ENCODE peak calls at places on chromosomes 1 and 21, in seven cellular contexts. One of them, this sample, is unnamed.
A peak's percentile ranks its signal among the peaks of the same experiment; 100 is the strongest.

GRCh38 chr1:21638531-21639341 is 30.4 kb downstream of the RAP1GAP start:
- DNase-seq in heart left ventricle: peak; percentile 54
- DNase-seq in keratinocyte: peak; percentile 66
- DNase-seq in uterus: no peak
- DNase-seq in cardiac fibroblast: no peak
- DNase-seq in choroid plexus epithelial cell: peak; percentile 48
- DNase-seq in astrocyte: peak; percentile 67
- DNase-seq in this sample: peak; percentile 84

GRCh38 chr1:227809026-227809425 is 6.4 kb upstream of the PRSS38 start:
- DNase-seq in heart left ventricle: no peak
- DNase-seq in keratinocyte: no peak
- DNase-seq in uterus: no peak
- DNase-seq in cardiac fibroblast: no peak
- DNase-seq in choroid plexus epithelial cell: no peak
- DNase-seq in astrocyte: no peak
- DNase-seq in this sample: no peak

GRCh38 chr1:7755448-7755847 is 15.6 kb upstream of the VAMP3 start:
- DNase-seq in heart left ventricle: no peak
- DNase-seq in keratinocyte: no peak
- DNase-seq in uterus: no peak
- DNase-seq in cardiac fibroblast: peak; percentile 19
- DNase-seq in choroid plexus epithelial cell: peak; percentile 55
- DNase-seq in astrocyte: no peak
- DNase-seq in this sample: peak; percentile 9

GRCh38 chr1:72105201-72105600 is 177.1 kb downstream of the NEGR1 start:
- DNase-seq in heart left ventricle: no peak
- DNase-seq in keratinocyte: no peak
- DNase-seq in uterus: no peak
- DNase-seq in cardiac fibroblast: no peak
- DNase-seq in choroid plexus epithelial cell: no peak
- DNase-seq in astrocyte: no peak
- DNase-seq in this sample: no peak

GRCh38 chr1:172431721-172432192 is 11.3 kb downstream of the C1orf105 start:
- DNase-seq in heart left ventricle: no peak
- DNase-seq in keratinocyte: no peak
- DNase-seq in uterus: no peak
- DNase-seq in cardiac fibroblast: no peak
- DNase-seq in choroid plexus epithelial cell: no peak
- DNase-seq in astrocyte: no peak
- DNase-seq in this sample: peak; percentile 79

GRCh38 chr1:180255538-180256352 is 25.7 kb downstream of the LHX4 start:
- DNase-seq in heart left ventricle: no peak
- DNase-seq in keratinocyte: no peak
- DNase-seq in uterus: no peak
- DNase-seq in cardiac fibroblast: no peak
- DNase-seq in choroid plexus epithelial cell: no peak
- DNase-seq in astrocyte: no peak
- DNase-seq in this sample: no peak

GRCh38 chr1:46396429-46397398 is 2.6 kb downstream of the FAAH start:
- DNase-seq in heart left ventricle: no peak
- DNase-seq in keratinocyte: no peak
- DNase-seq in uterus: no peak
- DNase-seq in cardiac fibroblast: peak; percentile 24
- DNase-seq in choroid plexus epithelial cell: no peak
- DNase-seq in astrocyte: no peak
- DNase-seq in this sample: no peak

GRCh38 chr21:33051925-33052324 is 18.0 kb upstream of the OLIG1 start:
- DNase-seq in heart left ventricle: no peak
- DNase-seq in keratinocyte: no peak
- DNase-seq in uterus: no peak
- DNase-seq in cardiac fibroblast: no peak
- DNase-seq in choroid plexus epithelial cell: no peak
- DNase-seq in astrocyte: no peak
- DNase-seq in this sample: no peak

GRCh38 chr21:34351786-34352241 is 12.0 kb upstream of the KCNE2 start:
- DNase-seq in heart left ventricle: peak; percentile 70
- DNase-seq in keratinocyte: no peak
- DNase-seq in uterus: no peak
- DNase-seq in cardiac fibroblast: peak; percentile 35
- DNase-seq in choroid plexus epithelial cell: peak; percentile 54
- DNase-seq in astrocyte: no peak
- DNase-seq in this sample: peak; percentile 26

GRCh38 chr1:41341756-41342562 is 19.3 kb upstream of the FOXO6 start:
- DNase-seq in heart left ventricle: no peak
- DNase-seq in keratinocyte: no peak
- DNase-seq in uterus: no peak
- DNase-seq in cardiac fibroblast: peak; percentile 38
- DNase-seq in choroid plexus epithelial cell: peak; percentile 37
- DNase-seq in astrocyte: peak; percentile 37
- DNase-seq in this sample: peak; percentile 62

GRCh38 chr1:39540504-39541031 is 36.0 kb downstream of the PABPC4 start:
- DNase-seq in heart left ventricle: peak; percentile 86
- DNase-seq in keratinocyte: no peak
- DNase-seq in uterus: peak; percentile 82
- DNase-seq in cardiac fibroblast: peak; percentile 82
- DNase-seq in choroid plexus epithelial cell: peak; percentile 100
- DNase-seq in astrocyte: peak; percentile 29
- DNase-seq in this sample: peak; percentile 88

GRCh38 chr1:37267111-37267835 is 207.1 kb upstream of the ZC3H12A start:
- DNase-seq in heart left ventricle: no peak
- DNase-seq in keratinocyte: no peak
- DNase-seq in uterus: no peak
- DNase-seq in cardiac fibroblast: no peak
- DNase-seq in choroid plexus epithelial cell: no peak
- DNase-seq in astrocyte: no peak
- DNase-seq in this sample: no peak

GRCh38 chr1:180539103-180539502 is 19.7 kb upstream of the OVAAL start:
- DNase-seq in heart left ventricle: no peak
- DNase-seq in keratinocyte: no peak
- DNase-seq in uterus: no peak
- DNase-seq in cardiac fibroblast: no peak
- DNase-seq in choroid plexus epithelial cell: no peak
- DNase-seq in astrocyte: no peak
- DNase-seq in this sample: no peak

GRCh38 chr1:180366386-180367068 is 135.8 kb downstream of the ACBD6 start:
- DNase-seq in heart left ventricle: no peak
- DNase-seq in keratinocyte: no peak
- DNase-seq in uterus: no peak
- DNase-seq in cardiac fibroblast: peak; percentile 29
- DNase-seq in choroid plexus epithelial cell: peak; percentile 54
- DNase-seq in astrocyte: peak; percentile 38
- DNase-seq in this sample: no peak

GRCh38 chr1:181317261-181317924 is 165.9 kb upstream of the CACNA1E start:
- DNase-seq in heart left ventricle: no peak
- DNase-seq in keratinocyte: no peak
- DNase-seq in uterus: no peak
- DNase-seq in cardiac fibroblast: no peak
- DNase-seq in choroid plexus epithelial cell: no peak
- DNase-seq in astrocyte: no peak
- DNase-seq in this sample: no peak

GRCh38 chr21:39451332-39452206 is at the start of gene SH3BGR:
- DNase-seq in heart left ventricle: peak; percentile 88
- DNase-seq in keratinocyte: no peak
- DNase-seq in uterus: no peak
- DNase-seq in cardiac fibroblast: peak; percentile 19
- DNase-seq in choroid plexus epithelial cell: no peak
- DNase-seq in astrocyte: peak; percentile 17
- DNase-seq in this sample: peak; percentile 3

GRCh38 chr21:39444406-39445145 is 1.0 kb downstream of the LCA5L start:
- DNase-seq in heart left ventricle: no peak
- DNase-seq in keratinocyte: peak; percentile 11
- DNase-seq in uterus: peak; percentile 23
- DNase-seq in cardiac fibroblast: peak; percentile 63
- DNase-seq in choroid plexus epithelial cell: peak; percentile 56
- DNase-seq in astrocyte: peak; percentile 77
- DNase-seq in this sample: peak; percentile 13

GRCh38 chr21:39447264-39447663 is 1.7 kb upstream of the LCA5L start:
- DNase-seq in heart left ventricle: no peak
- DNase-seq in keratinocyte: no peak
- DNase-seq in uterus: no peak
- DNase-seq in cardiac fibroblast: no peak
- DNase-seq in choroid plexus epithelial cell: no peak
- DNase-seq in astrocyte: no peak
- DNase-seq in this sample: no peak

GRCh38 chr21:39441502-39442475 is 3.8 kb downstream of the LCA5L start:
- DNase-seq in heart left ventricle: no peak
- DNase-seq in keratinocyte: peak; percentile 11
- DNase-seq in uterus: no peak
- DNase-seq in cardiac fibroblast: peak; percentile 75
- DNase-seq in choroid plexus epithelial cell: peak; percentile 79
- DNase-seq in astrocyte: peak; percentile 32
- DNase-seq in this sample: peak; percentile 61

DNA sequence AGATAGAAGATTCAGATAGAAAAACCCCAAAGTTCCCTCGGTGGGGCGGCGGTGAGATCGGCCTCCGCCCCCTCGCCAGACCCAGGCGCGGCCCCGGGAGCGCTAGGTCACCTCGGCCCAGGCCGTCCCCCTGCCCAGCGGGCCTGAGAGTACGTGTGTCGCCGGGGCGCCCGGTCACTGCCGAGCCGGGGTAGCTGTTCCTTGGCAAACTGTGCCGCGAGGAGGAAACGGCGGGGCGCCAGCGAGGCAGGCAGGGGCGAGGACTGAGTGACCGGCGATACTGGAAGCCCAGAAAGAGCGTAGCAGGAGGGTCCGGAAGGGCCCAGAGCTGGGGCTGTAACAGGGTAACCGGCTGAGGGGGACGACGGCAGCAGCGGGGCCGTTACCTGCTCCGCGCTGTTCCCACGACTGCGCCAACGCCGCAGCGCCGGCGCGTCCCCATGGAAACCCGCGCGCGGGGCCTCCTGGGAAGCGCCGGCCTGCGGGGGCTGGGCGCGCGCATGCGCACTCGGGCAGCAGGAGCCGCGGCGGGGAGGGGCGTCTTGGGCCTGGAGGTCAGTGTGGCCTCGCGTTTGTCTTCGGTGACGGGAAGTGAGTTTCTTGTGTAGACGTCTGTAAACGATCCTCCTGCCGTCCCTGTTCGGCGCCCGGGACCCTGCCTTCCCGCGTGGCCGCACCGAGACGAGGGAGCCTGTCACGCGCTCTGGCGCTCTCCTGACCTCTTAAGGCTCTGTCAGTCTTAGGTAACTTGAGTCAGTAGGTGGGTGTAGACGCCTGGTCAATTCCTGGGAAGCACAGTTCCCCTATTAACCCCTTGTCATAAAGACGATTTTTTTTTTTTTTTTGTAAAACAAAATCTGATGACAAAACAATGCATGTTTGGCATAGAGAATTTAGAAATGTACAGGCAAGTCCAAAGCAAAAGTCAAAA is at the start of gene LCA5L:
- DNase-seq in heart left ventricle: peak; percentile 94
- DNase-seq in keratinocyte: peak; percentile 15
- DNase-seq in uterus: peak; percentile 86
- DNase-seq in cardiac fibroblast: peak; percentile 94
- DNase-seq in choroid plexus epithelial cell: peak; percentile 89
- DNase-seq in astrocyte: peak; percentile 68
- DNase-seq in this sample: peak; percentile 87
- TF ChIP-seq CTCF in heart left ventricle: no peak
- TF ChIP-seq CTCF in keratinocyte: no peak
- TF ChIP-seq CTCF in uterus: no peak
- TF ChIP-seq CTCF in cardiac fibroblast: peak; percentile 29
- TF ChIP-seq CTCF in choroid plexus epithelial cell: peak; percentile 37
- TF ChIP-seq CTCF in astrocyte: no peak
- TF ChIP-seq CTCF in this sample: no peak

GRCh38 chr21:42553435-42553834 is 39.8 kb downstream of the SLC37A1 start:
- DNase-seq in heart left ventricle: no peak
- DNase-seq in keratinocyte: no peak
- DNase-seq in uterus: no peak
- DNase-seq in cardiac fibroblast: no peak
- DNase-seq in choroid plexus epithelial cell: no peak
- DNase-seq in astrocyte: no peak
- DNase-seq in this sample: no peak
- TF ChIP-seq CTCF in heart left ventricle: no peak
- TF ChIP-seq CTCF in keratinocyte: peak; percentile 56
- TF ChIP-seq CTCF in uterus: no peak
- TF ChIP-seq CTCF in cardiac fibroblast: no peak
- TF ChIP-seq CTCF in choroid plexus epithelial cell: no peak
- TF ChIP-seq CTCF in astrocyte: no peak
- TF ChIP-seq CTCF in this sample: no peak

GRCh38 chr1:3119748-3120524 is 50.9 kb downstream of the PRDM16 start:
- DNase-seq in heart left ventricle: peak; percentile 56
- DNase-seq in keratinocyte: no peak
- DNase-seq in uterus: no peak
- DNase-seq in cardiac fibroblast: no peak
- DNase-seq in choroid plexus epithelial cell: no peak
- DNase-seq in astrocyte: peak; percentile 42
- DNase-seq in this sample: no peak
- TF ChIP-seq CTCF in heart left ventricle: no peak
- TF ChIP-seq CTCF in keratinocyte: no peak
- TF ChIP-seq CTCF in uterus: no peak
- TF ChIP-seq CTCF in cardiac fibroblast: no peak
- TF ChIP-seq CTCF in choroid plexus epithelial cell: no peak
- TF ChIP-seq CTCF in astrocyte: no peak
- TF ChIP-seq CTCF in this sample: no peak

GRCh38 chr1:26035203-26035958 is 10.5 kb downstream of the SLC30A2 start:
- DNase-seq in heart left ventricle: peak; percentile 98
- DNase-seq in keratinocyte: peak; percentile 60
- DNase-seq in uterus: peak; percentile 96
- DNase-seq in cardiac fibroblast: peak; percentile 91
- DNase-seq in choroid plexus epithelial cell: peak; percentile 93
- DNase-seq in astrocyte: peak; percentile 79
- DNase-seq in this sample: peak; percentile 93
- TF ChIP-seq CTCF in heart left ventricle: no peak
- TF ChIP-seq CTCF in keratinocyte: no peak
- TF ChIP-seq CTCF in uterus: no peak
- TF ChIP-seq CTCF in cardiac fibroblast: no peak
- TF ChIP-seq CTCF in choroid plexus epithelial cell: no peak
- TF ChIP-seq CTCF in astrocyte: no peak
- TF ChIP-seq CTCF in this sample: no peak